ENCODE peak calls at places on chromosomes 13 and 19, in four cellular contexts. A is K562, C is WTC11, T is HepG2. S is an unnamed sample.

GRCh38 chr19:2230029-2230531 is 6.0 kb downstream of the PLEKHJ1 start:
- DNase-seq in A (no peak), C (no peak), T (no peak), S (no peak)

GRCh38 chr13:98214008-98214643 is 37.1 kb upstream of the RNF113B start:
- DNase-seq in A (no peak), C (peak), T (no peak), S (no peak)

GRCh38 chr13:110580800-110581199 is 19.3 kb upstream of the RAB20 start:
- DNase-seq in A (no peak), C (no peak), T (no peak), S (no peak)

GRCh38 chr19:14105680-14106079 is 11.9 kb downstream of the PRKACA start:
- DNase-seq in A (no peak), C (no peak), T (no peak), S (no peak)

GRCh38 chr13:104553156-104553555 is 1486.9 kb upstream of the SLC10A2 start:
- DNase-seq in A (no peak), C (no peak), T (no peak), S (no peak)

GRCh38 chr19:45571457-45572220 is 13.0 kb downstream of the OPA3 start:
- DNase-seq in A (no peak), C (no peak), T (no peak), S (no peak)

GRCh38 chr13:73365681-73366080 is 306.9 kb downstream of the KLF5 start:
- DNase-seq in A (no peak), C (no peak), T (no peak), S (no peak)

GRCh38 chr19:6690160-6690885 is 20.4 kb upstream of the TNFSF14 start:
- DNase-seq in A (no peak), C (no peak), T (no peak), S (no peak)

GRCh38 chr13:77729502-77730221 is 32.2 kb downstream of the SLAIN1 start:
- DNase-seq in A (no peak), C (no peak), T (no peak), S (peak)

GRCh38 chr13:38350114-38350617 is 515 bp downstream of the UFM1 start:
- DNase-seq in A (peak), C (peak), T (peak), S (no peak)

GRCh38 chr13:88345171-88345847 is 674.1 kb downstream of the SLITRK5 start:
- DNase-seq in A (no peak), C (no peak), T (no peak), S (no peak)

DNA sequence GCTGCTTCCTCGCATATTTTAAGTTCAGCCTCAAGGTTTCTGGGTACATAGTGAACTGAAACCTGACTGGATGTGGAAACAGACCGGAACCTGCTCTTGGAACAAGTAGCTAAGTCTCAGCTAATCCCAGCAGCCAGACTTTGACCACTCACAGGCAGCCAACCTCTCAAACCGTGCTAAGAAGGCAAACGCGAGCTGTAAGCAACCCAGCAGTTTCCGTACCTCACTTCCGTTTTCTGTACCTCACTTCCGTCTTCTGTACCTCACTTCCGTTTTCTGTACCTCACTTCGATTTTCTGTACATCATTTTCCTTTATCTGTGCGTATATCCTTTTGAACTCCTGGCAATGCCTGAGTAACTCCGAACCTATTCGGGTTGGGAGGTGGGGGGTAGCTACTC is 96.8 kb downstream of the SUCLA2 start:
- DNase-seq in A (peak), C (no peak), T (no peak), S (no peak)
- TF ChIP-seq NR2C2 in A (no peak), C (no peak), T (no peak), S (no peak)

DNA sequence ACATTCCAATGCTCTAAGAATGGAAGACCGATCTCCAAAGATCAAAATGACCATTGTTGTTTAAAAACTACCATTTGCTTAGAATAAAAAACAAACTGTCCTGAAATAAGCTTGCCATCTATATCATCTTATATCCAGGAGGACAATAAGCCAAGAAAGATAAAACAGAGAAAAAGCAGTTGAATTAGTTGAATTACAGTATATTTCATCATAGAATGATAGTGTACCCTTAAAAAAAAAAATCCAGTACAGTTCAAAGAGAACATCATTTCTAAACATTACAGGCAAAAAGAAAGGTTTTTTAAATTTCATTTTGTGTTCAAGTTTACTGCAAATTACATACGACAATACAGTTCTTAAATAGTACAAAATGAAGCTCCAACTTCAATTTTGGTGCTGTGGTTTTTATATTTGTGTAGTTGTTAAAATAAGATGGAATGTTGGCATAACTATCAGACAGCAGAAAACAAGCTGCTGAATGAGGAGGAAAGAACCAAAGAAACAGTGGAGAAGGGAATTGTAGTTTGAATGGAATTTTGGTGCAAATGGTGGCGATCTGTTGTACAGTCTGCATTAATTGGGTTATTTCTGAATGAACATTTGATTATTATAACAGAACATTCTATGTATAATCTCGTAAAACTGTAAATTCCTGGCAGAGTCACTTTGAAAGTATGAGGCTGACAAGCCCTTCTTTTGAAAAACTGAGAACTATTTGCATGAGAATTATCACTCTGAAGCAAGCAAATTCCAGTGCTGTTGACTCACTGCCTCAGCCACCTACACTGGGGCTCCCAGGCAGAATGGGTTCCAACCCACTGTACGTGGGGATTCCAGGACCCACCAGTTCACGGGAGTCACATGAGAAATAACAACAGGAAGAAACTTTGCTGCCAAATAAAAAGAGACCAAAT is 37.7 kb downstream of the LHFPL6 start:
- DNase-seq in A (no peak), C (peak), T (peak), S (no peak)
- TF ChIP-seq NR2C2 in A (no peak), C (no peak), T (no peak), S (no peak)

GRCh38 chr13:51311957-51312520 is 27.5 kb upstream of the SERPINE3 start:
- DNase-seq in A (no peak), C (no peak), T (no peak), S (no peak)

GRCh38 chr13:51313619-51314018 is 25.9 kb upstream of the SERPINE3 start:
- DNase-seq in A (no peak), C (no peak), T (no peak), S (no peak)

GRCh38 chr13:51315658-51316057 is 23.8 kb upstream of the SERPINE3 start:
- DNase-seq in A (no peak), C (no peak), T (no peak), S (no peak)

GRCh38 chr13:51305558-51305957 is 33.9 kb upstream of the SERPINE3 start:
- DNase-seq in A (no peak), C (no peak), T (no peak), S (no peak)

DNA sequence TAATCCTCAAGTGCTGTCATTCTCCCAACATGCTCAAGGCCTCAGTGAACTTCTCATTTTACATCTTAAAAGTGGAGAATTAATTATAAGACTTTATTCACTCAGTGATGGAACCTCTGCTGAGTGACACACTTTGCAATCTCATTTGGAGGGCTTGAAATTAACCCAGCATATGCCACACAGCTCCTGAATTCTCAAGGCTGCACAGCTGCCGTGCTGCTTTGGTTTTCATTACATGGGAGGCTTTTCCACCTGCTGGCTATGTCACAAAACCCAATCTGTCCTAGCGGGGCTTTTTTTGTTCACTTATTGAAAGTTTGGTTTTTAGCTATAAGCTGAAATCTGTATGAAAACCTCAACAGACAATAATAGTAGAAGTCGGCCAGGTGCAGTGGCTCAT is 28.2 kb upstream of the SERPINE3 start:
- DNase-seq in A (no peak), C (no peak), T (no peak), S (no peak)
- TF ChIP-seq NR2C2 in A (no peak), C (no peak), T (no peak), S (no peak)

GRCh38 chr19:12939292-12939606 is 840 bp downstream of the CALR start:
- DNase-seq in A (no peak), C (no peak), T (no peak), S (no peak)

GRCh38 chr19:12938054-12938535 is 314 bp upstream of the CALR start:
- DNase-seq in A (peak), C (peak), T (peak), S (peak)

GRCh38 chr19:12937243-12938053 is 961 bp upstream of the CALR start:
- DNase-seq in A (no peak), C (peak), T (peak), S (no peak)

GRCh38 chr19:12939908-12940533 is 1.6 kb downstream of the CALR start:
- DNase-seq in A (no peak), C (no peak), T (no peak), S (no peak)

GRCh38 chr19:12938536-12939291 is at the start of gene CALR:
- DNase-seq in A (no peak), C (no peak), T (no peak), S (no peak)
- TF ChIP-seq NR2C2 in A (no peak), C (no peak), T (peak), S (no peak)

DNA sequence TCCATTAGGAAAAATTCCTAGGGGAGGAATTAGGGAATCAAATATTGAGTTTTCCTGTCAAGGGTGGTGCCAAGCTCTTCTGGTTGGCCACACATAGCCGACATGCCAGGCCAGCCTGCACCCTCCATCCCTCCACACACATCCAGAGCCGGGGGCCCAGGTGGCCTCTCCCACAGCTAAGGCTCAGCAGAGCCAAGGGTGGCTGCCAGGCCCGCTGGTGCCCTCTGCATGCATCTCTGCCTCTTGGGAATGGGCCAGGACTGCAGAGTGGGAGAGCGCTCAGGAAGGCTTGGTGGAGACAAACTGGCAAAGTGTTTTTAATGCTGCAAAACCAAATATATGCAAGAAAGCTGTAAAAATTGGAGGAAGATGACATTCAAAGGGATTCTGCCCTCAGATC is 42.7 kb upstream of the GAS6 start:
- DNase-seq in A (no peak), C (no peak), T (no peak), S (no peak)
- TF ChIP-seq NR2C2 in A (no peak), C (no peak), T (no peak), S (no peak)

GRCh38 chr13:31538067-31539042 is 201.0 kb upstream of the RXFP2 start:
- DNase-seq in A (peak), C (no peak), T (peak), S (no peak)
- TF ChIP-seq NR2C2 in A (no peak), C (no peak), T (no peak), S (no peak)

DNA sequence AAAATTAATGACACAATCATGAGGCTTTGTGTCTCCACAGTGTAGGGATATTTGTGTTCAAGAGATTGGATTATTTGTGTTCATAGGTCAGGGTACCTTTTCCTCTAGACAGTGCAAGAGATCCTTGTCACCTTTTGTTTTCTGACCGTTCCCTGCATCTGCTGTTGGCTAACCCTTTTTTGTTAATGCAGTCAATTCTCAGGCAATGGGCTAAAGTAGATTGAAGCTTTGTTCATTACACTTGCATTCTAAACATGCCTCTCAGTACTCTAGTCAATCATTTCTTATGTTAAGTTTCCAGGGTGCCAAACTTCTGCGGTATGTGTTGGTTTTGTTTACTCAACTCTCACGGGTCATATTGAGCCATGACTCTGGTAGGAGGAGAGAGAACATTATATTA is 1.8 kb upstream of the MED4 start:
- DNase-seq in A (no peak), C (no peak), T (peak), S (no peak)
- TF ChIP-seq NR2C2 in A (no peak), C (no peak), T (no peak), S (no peak)

GRCh38 chr19:58562126-58563033 is 4.0 kb upstream of the UBE2M start:
- DNase-seq in A (no peak), C (peak), T (no peak), S (no peak)
- TF ChIP-seq NR2C2 in A (no peak), C (no peak), T (no peak), S (no peak)

GRCh38 chr13:39804332-39805231 is 149.1 kb downstream of the COG6 start:
- DNase-seq in A (no peak), C (no peak), T (no peak), S (no peak)

GRCh38 chr13:39803851-39804250 is 148.4 kb downstream of the COG6 start:
- DNase-seq in A (no peak), C (no peak), T (no peak), S (no peak)

GRCh38 chr13:39803156-39803555 is 147.7 kb downstream of the COG6 start:
- DNase-seq in A (no peak), C (no peak), T (no peak), S (no peak)
- TF ChIP-seq NR2C2 in A (no peak), C (no peak), T (no peak), S (no peak)

S was measured in GM12878.